ENCODE peak calls at places on chromosomes 12 and 14, in seven cellular contexts. G, Y, A, I, S, X and K are unnamed samples.

GRCh38 chr14:38972511-38972910 is 130.5 kb downstream of the SEC23A start:
- DNase-seq in G (no peak), Y (no peak), A (no peak), I (no peak), S (no peak), X (no peak), K (no peak)

GRCh38 chr12:47534695-47535094 is 171.1 kb downstream of the RPAP3 start:
- DNase-seq in G (no peak), Y (no peak), A (no peak), I (no peak), S (no peak), X (no peak), K (no peak)

GRCh38 chr14:28083456-28083855 is 683.1 kb upstream of the FOXG1 start:
- DNase-seq in G (no peak), Y (no peak), A (peak; percentile 4), I (no peak), S (no peak), X (no peak), K (no peak)

GRCh38 chr12:123019841-123020138 is 39.3 kb downstream of the ARL6IP4 start:
- DNase-seq in G (no peak), Y (no peak), A (no peak), I (no peak), S (no peak), X (no peak), K (no peak)

GRCh38 chr14:75697918-75698317 is 36.9 kb downstream of the TTLL5 start:
- DNase-seq in G (no peak), Y (no peak), A (no peak), I (no peak), S (no peak), X (no peak), K (no peak)

GRCh38 chr14:102344485-102344884 is 18.2 kb downstream of the CINP start:
- DNase-seq in G (no peak), Y (no peak), A (no peak), I (no peak), S (no peak), X (no peak), K (no peak)

GRCh38 chr14:99663716-99664635 is 19.0 kb downstream of the HHIPL1 start:
- DNase-seq in G (no peak), Y (no peak), A (peak; percentile 89), I (no peak), S (no peak), X (no peak), K (no peak)

GRCh38 chr12:103880299-103881142 is 39.5 kb upstream of the NT5DC3 start:
- DNase-seq in G (no peak), Y (no peak), A (no peak), I (no peak), S (no peak), X (no peak), K (no peak)

GRCh38 chr12:71306808-71307207 is 132.8 kb upstream of the LGR5 start:
- DNase-seq in G (no peak), Y (no peak), A (no peak), I (no peak), S (no peak), X (no peak), K (no peak)

GRCh38 chr12:1518763-1519516 is 75.4 kb downstream of the FBXL14 start:
- DNase-seq in G (no peak), Y (no peak), A (no peak), I (no peak), S (peak; percentile 32), X (no peak), K (no peak)

GRCh38 chr12:6070472-6071257 is 53.8 kb downstream of the VWF start:
- DNase-seq in G (no peak), Y (no peak), A (no peak), I (no peak), S (no peak), X (no peak), K (no peak)

GRCh38 chr14:51019089-51019488 is 74.8 kb upstream of the PYGL start:
- DNase-seq in G (no peak), Y (no peak), A (no peak), I (no peak), S (no peak), X (no peak), K (no peak)

GRCh38 chr12:2387051-2387834 is 334.5 kb downstream of the CACNA1C start:
- DNase-seq in G (no peak), Y (no peak), A (no peak), I (no peak), S (no peak), X (peak; percentile 32), K (no peak)

GRCh38 chr12:81255456-81255855 is 177.6 kb downstream of the ACSS3 start:
- DNase-seq in G (no peak), Y (no peak), A (no peak), I (no peak), S (no peak), X (no peak), K (no peak)

GRCh38 chr14:34465069-34465859 is 3.2 kb upstream of the SPTSSA start:
- DNase-seq in G (no peak), Y (no peak), A (peak; percentile 9), I (no peak), S (no peak), X (no peak), K (no peak)

GRCh38 chr14:74133833-74134481 is 49.2 kb downstream of the LIN52 start:
- DNase-seq in G (no peak), Y (no peak), A (no peak), I (no peak), S (no peak), X (no peak), K (no peak)

GRCh38 chr12:9940370-9940769 is 8.2 kb upstream of the CLEC2A start:
- DNase-seq in G (no peak), Y (no peak), A (peak; percentile 14), I (no peak), S (no peak), X (no peak), K (no peak)

GRCh38 chr14:72094844-72095582 is 162.8 kb downstream of the RGS6 start:
- DNase-seq in G (no peak), Y (no peak), A (no peak), I (no peak), S (no peak), X (no peak), K (no peak)

GRCh38 chr14:101017209-101017608 is 113.7 kb upstream of the RTL1 start:
- DNase-seq in G (no peak), Y (peak; percentile 14), A (no peak), I (peak; percentile 3), S (no peak), X (no peak), K (no peak)

GRCh38 chr12:104006929-104007328 is 41.3 kb downstream of the TDG start:
- DNase-seq in G (no peak), Y (no peak), A (no peak), I (no peak), S (no peak), X (no peak), K (no peak)

GRCh38 chr12:54189198-54189539 is 384 bp upstream of the SMUG1 start:
- DNase-seq in G (no peak), Y (no peak), A (no peak), I (no peak), S (no peak), X (no peak), K (no peak)
- H3K4me3 ChIP-seq in G (no peak overlapping the region), Y (no peak overlapping the region), A (peak overlapping the region; percentile 77), I (peak overlapping the region; percentile 78), S (peak overlapping the region; percentile 63), X (peak overlapping the region; percentile 73), K (peak overlapping the region; percentile 55)

DNA sequence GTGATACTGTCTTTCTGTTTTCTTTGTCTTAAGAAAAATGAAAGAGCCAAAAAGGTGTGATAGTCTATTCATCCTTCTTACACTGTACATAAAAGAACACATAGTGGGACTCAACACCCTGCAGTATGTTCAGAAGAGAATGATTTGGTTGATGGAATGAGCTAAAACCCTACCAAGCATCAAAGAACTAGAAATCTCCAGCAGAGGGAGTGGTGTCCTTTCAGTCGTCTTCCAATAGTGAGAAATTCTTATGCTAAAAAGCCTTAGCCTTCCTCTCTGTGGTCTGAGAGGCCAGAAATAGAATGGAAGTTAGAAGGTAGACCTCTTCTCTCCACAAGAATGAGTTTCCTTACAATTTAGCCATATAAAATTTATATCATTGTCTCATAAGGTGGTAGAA is 393.4 kb upstream of the SEL1L start:
- DNase-seq in G (no peak), Y (no peak), A (peak; percentile 26), I (no peak), S (no peak), X (no peak), K (no peak)
- H3K9me3 ChIP-seq in G (no peaks in the 10 kb centered on the region), Y (no peaks in the 10 kb centered on the region), A (no peaks in the 10 kb centered on the region), I (no peaks in the 10 kb centered on the region), S (peaks cover 18% of the 10 kb centered on the region), X (no peaks in the 10 kb centered on the region), K (no peaks in the 10 kb centered on the region)

GRCh38 chr12:64007853-64008252 is 163.4 kb downstream of the SRGAP1 start:
- DNase-seq in G (no peak), Y (no peak), A (no peak), I (no peak), S (no peak), X (no peak), K (no peak)

GRCh38 chr12:64006211-64006610 is 161.7 kb downstream of the SRGAP1 start:
- DNase-seq in G (no peak), Y (no peak), A (no peak), I (no peak), S (no peak), X (no peak), K (no peak)

GRCh38 chr12:64008596-64008995 is 164.1 kb downstream of the SRGAP1 start:
- DNase-seq in G (no peak), Y (no peak), A (no peak), I (no peak), S (no peak), X (no peak), K (no peak)

GRCh38 chr12:64010069-64010686 is 165.7 kb downstream of the SRGAP1 start:
- DNase-seq in G (no peak), Y (no peak), A (no peak), I (no peak), S (no peak), X (no peak), K (no peak)

GRCh38 chr12:64009321-64010068 is 165.0 kb downstream of the SRGAP1 start:
- DNase-seq in G (no peak), Y (no peak), A (no peak), I (no peak), S (no peak), X (no peak), K (no peak)
- H3K27ac ChIP-seq in G (no peak overlapping the region), Y (no peak overlapping the region), A (no peak overlapping the region), I (no peak overlapping the region), S (no peak overlapping the region), X (no peak overlapping the region), K (no peak overlapping the region)

DNA sequence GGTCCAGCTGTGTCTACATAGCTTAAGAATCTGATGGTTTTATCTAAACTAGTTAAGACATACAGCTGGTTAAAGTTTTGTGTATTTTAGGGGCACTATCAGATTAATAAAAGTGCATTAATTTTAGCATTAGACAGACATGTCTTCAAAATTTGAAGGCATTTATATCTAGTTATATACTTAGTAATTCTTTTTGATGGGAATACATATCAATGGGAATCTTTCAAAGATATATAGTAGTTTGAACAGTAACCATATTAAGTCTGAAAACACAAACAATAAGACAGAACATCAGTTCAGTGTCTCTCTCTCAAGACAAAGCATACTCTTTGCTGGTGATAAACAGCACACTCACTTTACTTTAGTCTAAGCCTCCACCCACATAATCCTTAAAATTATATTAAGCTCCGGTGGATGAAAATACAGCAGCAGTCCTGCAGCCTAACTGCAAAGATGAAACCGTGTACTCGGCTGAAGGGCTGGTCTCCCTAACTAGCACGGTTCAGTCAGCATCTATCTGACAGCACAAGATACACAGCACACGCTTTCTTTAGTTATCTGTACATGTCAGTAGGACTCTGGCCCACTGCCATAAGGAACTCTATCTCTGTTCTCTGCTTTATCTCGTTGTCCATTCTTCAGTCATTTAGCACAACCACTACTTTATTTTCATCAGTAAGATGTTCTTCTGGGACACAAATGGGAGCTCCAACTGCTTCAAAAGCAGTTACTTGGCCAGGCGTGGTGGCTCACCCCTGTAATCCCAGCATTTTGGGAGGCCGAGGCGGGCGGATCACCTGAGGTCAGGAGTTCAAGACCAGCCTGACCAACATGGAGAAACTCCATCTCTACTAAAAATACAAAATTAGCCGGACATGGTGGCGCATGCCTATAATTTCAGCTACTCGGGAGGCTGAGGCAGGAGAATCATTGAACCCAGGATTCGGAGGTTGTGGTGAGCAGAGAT is 80.5 kb downstream of the MED13L start:
- DNase-seq in G (no peak), Y (no peak), A (no peak), I (no peak), S (no peak), X (no peak), K (no peak)
- H3K4me3 ChIP-seq in G (no peak overlapping the region), Y (no peak overlapping the region), A (no peak overlapping the region), I (no peak overlapping the region), S (no peak overlapping the region), X (no peak overlapping the region), K (no peak overlapping the region)